ENCODE peak calls at places on chromosomes 16 and 17, in four cellular contexts. L is mucosa of descending colon, J is endodermal cell, A is GM23248. E is an unnamed sample.

GRCh38 chr16:70162041-70162451 is 11.5 kb upstream of the CLEC18C start:
- DNase-seq in L (no peak), J (no peak), A (peak), E (peak)

GRCh38 chr17:50817142-50817751 is 18.1 kb upstream of the WFIKKN2 start:
- DNase-seq in L (no peak), J (peak), A (peak), E (no peak)

GRCh38 chr17:50117202-50118040 is 12.5 kb downstream of the SAMD14 start:
- DNase-seq in L (peak), J (peak), A (peak), E (peak)

GRCh38 chr16:71954699-71955195 is 45.5 kb downstream of the PKD1L3 start:
- DNase-seq in L (no peak), J (no peak), A (no peak), E (no peak)

GRCh38 chr17:81263371-81264181 is 24.5 kb downstream of the NDUFAF8 start:
- DNase-seq in L (no peak), J (no peak), A (no peak), E (no peak)

GRCh38 chr17:55155867-55156560 is 108.7 kb upstream of the HLF start:
- DNase-seq in L (no peak), J (no peak), A (no peak), E (no peak)

GRCh38 chr17:63974594-63975192 is 2.0 kb upstream of the SCN4A start:
- DNase-seq in L (no peak), J (peak), A (peak), E (peak)

GRCh38 chr17:74842599-74843351 is 16.9 kb downstream of the GRIN2C start:
- DNase-seq in L (peak), J (peak), A (peak), E (peak)

DNA sequence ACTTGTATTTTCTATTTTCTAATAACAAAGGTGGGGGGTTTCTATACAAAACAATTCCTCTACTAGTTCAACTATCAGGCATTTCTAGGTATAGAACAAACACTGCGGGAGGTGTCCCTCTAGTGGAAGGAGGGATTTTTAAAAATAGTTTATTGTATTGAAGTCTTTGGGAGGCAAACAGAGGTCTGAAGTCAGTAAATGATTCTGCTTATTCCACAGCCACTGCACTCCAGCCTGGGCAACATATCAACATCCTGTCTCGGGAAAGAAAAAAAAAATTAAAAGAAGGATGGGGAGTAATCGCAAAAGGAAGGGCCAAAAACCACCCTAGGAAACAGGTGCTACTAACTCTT is 648 bp upstream of the ERCC4 start:
- DNase-seq in L (no peak), J (no peak), A (peak), E (peak)
- H3K4me3 ChIP-seq in L (peak), J (peak), A (peak), E (peak)

DNA sequence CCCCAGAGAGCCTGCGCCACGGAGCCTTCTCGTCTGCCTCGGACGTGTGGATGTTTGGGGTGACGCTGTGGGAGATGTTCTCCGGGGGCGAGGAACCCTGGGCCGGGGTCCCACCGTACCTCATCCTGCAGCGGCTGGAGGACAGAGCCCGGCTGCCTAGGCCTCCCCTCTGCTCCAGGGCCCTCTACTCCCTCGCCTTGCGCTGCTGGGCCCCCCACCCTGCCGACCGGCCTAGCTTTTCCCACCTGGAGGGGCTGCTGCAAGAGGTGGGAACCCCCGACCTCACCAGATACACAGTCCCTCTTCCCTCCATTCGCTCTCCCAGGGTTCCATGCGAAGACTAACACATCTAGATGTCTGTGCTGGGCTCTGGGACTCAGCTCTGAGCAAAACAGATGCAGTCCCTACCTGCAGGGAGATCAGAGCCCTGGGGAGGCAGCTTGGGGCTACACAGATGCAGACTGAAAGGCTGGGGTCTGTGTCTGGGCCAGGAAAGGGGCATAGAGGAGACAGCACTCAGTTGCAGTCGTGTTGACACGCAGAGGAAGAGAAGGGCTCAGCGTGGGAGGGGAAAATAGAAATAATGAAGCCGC is 3.7 kb downstream of the TNK1 start:
- DNase-seq in L (no peak), J (peak), A (no peak), E (no peak)
- H3K4me3 ChIP-seq in L (no peak), J (no peak), A (no peak), E (no peak)

GRCh38 chr16:14015948-14016347 is 55.2 kb upstream of the MRTFB start:
- DNase-seq in L (no peak), J (no peak), A (peak), E (peak)
- H3K4me3 ChIP-seq in L (no peak), J (no peak), A (no peak), E (no peak)

GRCh38 chr17:79808763-79809529 is 12.1 kb upstream of the CBX8 start:
- DNase-seq in L (no peak), J (peak), A (no peak), E (peak)

GRCh38 chr17:79811036-79811887 is 14.4 kb upstream of the CBX8 start:
- DNase-seq in L (peak), J (peak), A (peak), E (peak)

GRCh38 chr17:79811888-79812205 is 15.0 kb upstream of the CBX8 start:
- DNase-seq in L (no peak), J (no peak), A (no peak), E (no peak)

GRCh38 chr17:79809530-79810137 is 12.8 kb upstream of the CBX8 start:
- DNase-seq in L (peak), J (peak), A (no peak), E (no peak)

GRCh38 chr17:79810138-79811027 is 13.5 kb upstream of the CBX8 start:
- DNase-seq in L (peak), J (peak), A (peak), E (peak)
- H3K4me3 ChIP-seq in L (no peak), J (peak), A (no peak), E (no peak)

GRCh38 chr16:10618710-10619209 is 38.4 kb upstream of the EMP2 start:
- DNase-seq in L (no peak), J (no peak), A (no peak), E (peak)

GRCh38 chr16:10614685-10615084 is 34.3 kb upstream of the EMP2 start:
- DNase-seq in L (no peak), J (no peak), A (no peak), E (no peak)

GRCh38 chr16:10617662-10618420 is 37.4 kb upstream of the EMP2 start:
- DNase-seq in L (no peak), J (no peak), A (peak), E (peak)

GRCh38 chr16:10616395-10616743 is 36.0 kb upstream of the EMP2 start:
- DNase-seq in L (no peak), J (no peak), A (no peak), E (no peak)

GRCh38 chr16:10616744-10617640 is 36.6 kb upstream of the EMP2 start:
- DNase-seq in L (peak), J (peak), A (peak), E (peak)
- H3K4me3 ChIP-seq in L (no peak), J (no peak), A (no peak), E (no peak)

GRCh38 chr17:68289473-68289872 is 1.5 kb downstream of the SLC16A6 start:
- DNase-seq in L (no peak), J (no peak), A (peak), E (peak)
- H3K4me3 ChIP-seq in L (no peak), J (no peak), A (no peak), E (peak)

GRCh38 chr16:89562939-89563338 is 2.5 kb downstream of the RPL13 start:
- DNase-seq in L (no peak), J (no peak), A (no peak), E (no peak)
- H3K4me3 ChIP-seq in L (no peak), J (peak), A (peak), E (peak)

GRCh38 chr17:67375761-67376160 is 1.3 kb upstream of the PITPNC1 start:
- DNase-seq in L (no peak), J (no peak), A (no peak), E (no peak)
- H3K4me3 ChIP-seq in L (no peak), J (no peak), A (peak), E (no peak)

DNA sequence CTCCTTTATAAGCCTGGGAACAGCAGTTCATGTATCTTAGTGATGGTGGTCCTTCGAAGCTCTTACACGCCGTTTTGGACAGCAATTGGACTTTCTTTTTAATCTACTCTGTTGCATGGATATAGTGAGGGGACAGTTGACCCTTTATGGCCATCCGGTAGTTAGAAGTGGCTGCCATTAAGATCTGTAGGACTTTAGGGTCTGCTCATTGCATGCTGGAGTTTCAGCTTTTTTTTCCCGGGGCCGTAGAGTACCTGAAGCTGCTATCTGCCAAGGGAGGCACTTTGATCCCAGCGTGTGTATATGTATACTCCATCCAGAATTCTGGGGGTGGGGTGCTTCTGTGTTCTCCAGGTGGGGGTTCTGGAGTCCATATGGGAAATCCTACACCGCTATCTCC is 1.2 kb downstream of the CYB5D1 start:
- DNase-seq in L (no peak), J (no peak), A (no peak), E (no peak)
- H3K4me3 ChIP-seq in L (no peak), J (peak), A (peak), E (peak)

GRCh38 chr17:68184816-68185436 is 62.9 kb upstream of the AMZ2 start:
- DNase-seq in L (no peak), J (peak), A (no peak), E (no peak)
- H3K4me3 ChIP-seq in L (no peak), J (no peak), A (no peak), E (no peak)

E was measured in epithelial cell of esophagus.